ENCODE peak calls at places on chromosomes 1 and 21, in ten cellular contexts. H is psoas muscle; A is upper lobe of right lung; G is HAP-1; I is CD4-positive, alpha-beta memory T cell; Z is AG09309; C is heart left ventricle; W is H7; M is AG04450; S is ovary. Y is an unnamed sample.

GRCh38 chr21:27606422-27606821 is 639.5 kb upstream of the ADAMTS5 start:
- DNase-seq in A (no peak), I (no peak), Z (no peak), H (no peak), C (no peak), S (no peak), M (no peak), G (no peak), W (no peak), Y (no peak)

GRCh38 chr1:98920441-98921110 is 84.1 kb downstream of the PLPPR5 start:
- DNase-seq in A (no peak), M (peak; percentile 4), W (no peak), H (no peak), C (no peak), S (no peak), G (no peak), Z (peak; percentile 54), I (no peak), Y (no peak)

GRCh38 chr21:42941696-42942085 is 16.3 kb upstream of the ERVH48-1 start:
- DNase-seq in H (no peak), G (no peak), S (no peak), I (no peak), M (no peak), C (no peak), A (peak; percentile 6), Z (no peak), W (no peak), Y (no peak)

GRCh38 chr1:30522031-30523004 is 201.1 kb downstream of the MATN1 start:
- DNase-seq in S (no peak), A (no peak), M (no peak), I (no peak), C (peak; percentile 94), Z (peak; percentile 72), W (no peak), H (peak; percentile 91), G (no peak), Y (peak; percentile 80)

GRCh38 chr1:89633745-89634625 is 1.1 kb downstream of the LRRC8C start:
- DNase-seq in S (peak; percentile 33), H (no peak), I (peak; percentile 26), G (peak; percentile 23), W (peak; percentile 49), Z (no peak), C (peak; percentile 24), A (no peak), M (no peak), Y (no peak)

GRCh38 chr1:175267716-175268416 is 75.3 kb upstream of the KIAA0040 start:
- DNase-seq in M (no peak), S (no peak), H (peak; percentile 82), C (peak; percentile 79), Z (no peak), W (no peak), I (no peak), A (no peak), G (no peak), Y (no peak)

GRCh38 chr21:26732442-26733221 is 112.6 kb downstream of the ADAMTS1 start:
- DNase-seq in C (peak; percentile 31), G (peak; percentile 32), W (peak; percentile 18), I (no peak), A (peak; percentile 65), S (peak; percentile 49), Z (no peak), H (peak; percentile 58), M (peak; percentile 13), Y (no peak)

GRCh38 chr1:77489910-77490309 is 192.5 kb downstream of the ZZZ3 start:
- DNase-seq in S (no peak), W (peak; percentile 16), M (no peak), A (no peak), H (no peak), I (no peak), Z (no peak), G (no peak), C (no peak), Y (no peak)

GRCh38 chr21:23876925-23877558 is 1730.2 kb downstream of the MRPL39 start:
- DNase-seq in A (no peak), W (no peak), I (no peak), Z (no peak), C (no peak), S (no peak), M (no peak), H (no peak), G (no peak), Y (no peak)

GRCh38 chr1:162565460-162565859 is 3.9 kb downstream of the UAP1 start:
- DNase-seq in I (no peak), W (no peak), Z (no peak), A (no peak), G (no peak), H (no peak), C (no peak), M (no peak), S (no peak), Y (no peak)

GRCh38 chr1:11134352-11135266 is 34.9 kb upstream of the EXOSC10 start:
- DNase-seq in H (peak; percentile 58), G (no peak), Z (peak; percentile 68), I (no peak), A (no peak), C (peak; percentile 31), M (peak; percentile 39), S (no peak), W (no peak), Y (no peak)

GRCh38 chr21:44547656-44548331 is 3.5 kb downstream of the KRTAP10-2 start:
- DNase-seq in H (no peak), A (peak; percentile 32), M (no peak), W (peak; percentile 43), Z (no peak), S (no peak), C (no peak), I (peak; percentile 47), G (no peak), Y (peak; percentile 56)

GRCh38 chr1:207343675-207344074 is 22.2 kb downstream of the CD55 start:
- DNase-seq in C (no peak), M (no peak), I (no peak), Z (no peak), W (no peak), A (no peak), H (no peak), G (no peak), S (no peak), Y (no peak)

GRCh38 chr1:31798433-31799195 is 17.2 kb downstream of the SPOCD1 start:
- DNase-seq in H (peak; percentile 45), I (no peak), G (no peak), A (peak; percentile 83), C (no peak), Z (peak; percentile 71), S (no peak), W (peak; percentile 51), M (peak; percentile 75), Y (no peak)

GRCh38 chr1:169044971-169045370 is 61.5 kb upstream of the ATP1B1 start:
- DNase-seq in S (no peak), H (no peak), G (no peak), C (no peak), W (no peak), Z (no peak), M (no peak), I (no peak), A (no peak), Y (no peak)
- H3K4me3 ChIP-seq in S (no peak overlapping the region), H (no peak overlapping the region), G (no peak overlapping the region), C (no peak overlapping the region), W (no peak overlapping the region), Z (no peak overlapping the region), M (no peak overlapping the region), I (no peak overlapping the region), A (no peak overlapping the region), Y (no peak overlapping the region)

DNA sequence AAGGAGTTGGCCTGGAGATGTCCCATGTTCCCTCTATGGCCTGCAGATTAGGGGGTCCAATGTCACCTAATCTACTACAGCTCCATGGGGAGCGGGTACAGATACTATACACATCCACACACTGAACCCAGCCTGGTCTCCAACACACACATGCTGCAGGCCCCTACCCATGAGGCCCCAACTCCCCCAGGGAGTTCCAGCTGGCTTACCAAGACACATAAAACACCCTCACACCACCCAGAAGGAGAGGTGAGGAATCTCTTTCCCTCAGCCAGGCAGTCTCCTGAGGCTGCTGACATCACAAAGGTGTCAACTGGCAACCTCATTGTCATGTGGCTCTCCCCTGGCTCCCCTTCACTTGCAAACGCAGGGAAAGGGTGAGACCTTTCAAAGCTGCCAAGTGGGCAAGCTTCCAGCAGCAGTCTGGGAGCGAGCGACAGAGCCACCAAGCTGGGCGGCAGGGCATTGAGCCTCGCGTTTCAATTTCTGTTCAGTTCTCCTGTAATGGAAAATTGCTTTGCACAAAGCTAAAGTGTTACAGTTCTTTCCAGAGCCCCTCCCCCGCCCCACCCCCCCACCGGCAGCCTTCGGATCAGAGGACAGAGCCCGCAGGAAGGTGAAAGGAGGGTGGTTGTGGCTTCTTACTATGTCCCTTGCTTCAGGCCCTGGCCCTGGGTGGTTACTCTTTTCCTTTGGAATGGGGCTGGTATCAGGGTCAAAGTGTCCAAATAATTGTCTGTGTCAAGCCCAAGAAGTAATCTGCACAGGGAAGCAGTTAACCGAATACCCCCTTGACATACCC is at the start of gene LRRC52:
- DNase-seq in Z (no peak), C (peak; percentile 93), G (no peak), S (peak; percentile 17), M (no peak), I (no peak), H (peak; percentile 87), A (peak; percentile 74), W (peak; percentile 72), Y (no peak)
- H3K4me3 ChIP-seq in Z (no peak within 1 kb of the TSS), C (no peak within 1 kb of the TSS), G (no peak within 1 kb of the TSS), S (no peak within 1 kb of the TSS), M (no peak within 1 kb of the TSS), I (no peak within 1 kb of the TSS), H (no peak within 1 kb of the TSS), A (no peak within 1 kb of the TSS), W (no peak within 1 kb of the TSS), Y (peak within 1 kb of the TSS; percentile 44)

DNA sequence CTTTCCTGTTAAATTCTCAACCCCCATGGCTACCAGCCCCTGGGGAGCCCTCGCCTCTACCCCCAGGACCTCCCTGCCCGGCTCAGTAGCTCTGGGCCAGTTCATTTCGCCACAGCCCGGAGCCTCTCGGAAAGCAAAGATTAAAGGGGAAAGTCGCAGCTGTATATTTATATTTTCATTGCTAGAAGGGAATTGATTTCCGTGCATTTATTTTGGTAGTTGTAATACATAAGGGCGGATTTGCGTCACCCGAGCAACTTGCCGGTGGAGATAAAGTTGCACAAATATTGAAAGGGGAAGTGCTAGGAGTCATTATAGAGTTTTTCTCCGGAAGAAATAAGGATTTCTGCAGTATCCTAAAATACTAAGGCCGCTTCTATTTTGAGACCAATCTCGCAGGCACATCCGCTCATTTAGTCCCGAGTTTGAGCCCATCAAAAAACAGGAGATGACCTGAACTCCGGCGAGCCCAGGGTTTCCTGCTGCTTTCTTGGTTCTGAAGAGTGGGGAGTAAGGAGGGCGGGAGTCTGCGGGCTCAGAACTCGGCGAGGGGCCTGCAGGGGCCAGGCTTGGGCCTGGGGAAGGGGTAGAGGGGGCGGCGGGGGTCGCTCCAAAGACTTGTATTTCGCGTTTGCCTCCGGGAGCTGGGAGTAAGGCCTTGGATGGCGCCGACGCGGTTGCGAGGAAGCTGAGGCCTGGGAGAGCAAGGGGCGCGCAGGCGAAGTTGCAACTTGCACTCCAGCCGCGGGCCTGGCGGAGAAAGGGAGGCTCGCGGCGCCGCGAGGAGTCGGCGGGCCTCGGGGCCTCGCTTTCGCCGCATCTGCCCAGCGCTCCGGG is 2.5 kb upstream of the HLX start:
- DNase-seq in C (peak; percentile 54), I (no peak), S (no peak), A (peak; percentile 69), W (peak; percentile 82), Z (no peak), G (no peak), H (no peak), M (no peak), Y (no peak)
- H3K4me3 ChIP-seq in C (peak overlapping the region; percentile 99), I (no peak overlapping the region), S (no peak overlapping the region), A (peak overlapping the region; percentile 70), W (peak overlapping the region; percentile 48), Z (no peak overlapping the region), G (no peak overlapping the region), H (peak overlapping the region; percentile 100), M (no peak overlapping the region), Y (peak overlapping the region; percentile 48)

GRCh38 chr1:94125551-94126514 is 4.9 kb upstream of the ABCA4 start:
- DNase-seq in Z (no peak), H (no peak), S (no peak), G (no peak), M (no peak), W (peak; percentile 48), I (no peak), A (no peak), C (no peak), Y (no peak)
- H3K4me3 ChIP-seq in Z (no peak overlapping the region), H (no peak overlapping the region), S (no peak overlapping the region), G (no peak overlapping the region), M (no peak overlapping the region), W (no peak overlapping the region), I (no peak overlapping the region), A (no peak overlapping the region), C (no peak overlapping the region), Y (no peak overlapping the region)

Y was measured in coronary artery.